ENCODE peak calls at places on chromosomes 6 and 20, in four cellular contexts. One of them, this sample, is unnamed.

GRCh38 chr6:168116975-168117899 is 38.2 kb upstream of the FRMD1 start:
- DNase-seq in WTC11: no peak
- DNase-seq in K562: peak
- DNase-seq in H1: no peak
- DNase-seq in this sample: peak

GRCh38 chr6:11437824-11438459 is 99.6 kb upstream of the TMEM170B start:
- DNase-seq in K562: no peak
- DNase-seq in H1: no peak
- DNase-seq in WTC11: no peak
- DNase-seq in this sample: no peak

GRCh38 chr6:72720464-72720863 is 98.6 kb downstream of the KCNQ5 start:
- DNase-seq in WTC11: no peak
- DNase-seq in K562: no peak
- DNase-seq in H1: no peak
- DNase-seq in this sample: no peak

GRCh38 chr6:99588618-99589289 is 17.9 kb upstream of the PRDM13 start:
- DNase-seq in WTC11: peak
- DNase-seq in H1: peak
- DNase-seq in K562: no peak
- DNase-seq in this sample: peak

GRCh38 chr20:44297721-44298120 is 13.3 kb downstream of the FITM2 start:
- DNase-seq in K562: no peak
- DNase-seq in WTC11: no peak
- DNase-seq in H1: no peak
- DNase-seq in this sample: no peak

GRCh38 chr6:166798652-166799051 is 157.7 kb downstream of the RNASET2 start:
- DNase-seq in WTC11: no peak
- DNase-seq in H1: no peak
- DNase-seq in K562: no peak
- DNase-seq in this sample: no peak

GRCh38 chr6:158031445-158032353 is 50.0 kb downstream of the SYNJ2 start:
- DNase-seq in WTC11: no peak
- DNase-seq in H1: no peak
- DNase-seq in K562: peak
- DNase-seq in this sample: peak

GRCh38 chr6:5151955-5152401 is 66.8 kb downstream of the PPP1R3G start:
- DNase-seq in WTC11: no peak
- DNase-seq in H1: no peak
- DNase-seq in K562: no peak
- DNase-seq in this sample: no peak

GRCh38 chr20:39897781-39898466 is 791.1 kb downstream of the MAFB start:
- DNase-seq in K562: no peak
- DNase-seq in H1: no peak
- DNase-seq in WTC11: no peak
- DNase-seq in this sample: no peak

GRCh38 chr6:41426438-41426851 is 91.0 kb downstream of the NCR2 start:
- DNase-seq in H1: no peak
- DNase-seq in WTC11: peak
- DNase-seq in K562: no peak
- DNase-seq in this sample: no peak

GRCh38 chr6:112035446-112035845 is 18.5 kb upstream of the CCN6 start:
- DNase-seq in K562: no peak
- DNase-seq in WTC11: no peak
- DNase-seq in H1: no peak
- DNase-seq in this sample: no peak

GRCh38 chr6:92541457-92542060 is 877.8 kb downstream of the EPHA7 start:
- DNase-seq in WTC11: no peak
- DNase-seq in H1: no peak
- DNase-seq in K562: no peak
- DNase-seq in this sample: no peak

GRCh38 chr6:118939683-118940082 is 4.7 kb upstream of the MCM9 start:
- DNase-seq in K562: no peak
- DNase-seq in WTC11: no peak
- DNase-seq in H1: no peak
- DNase-seq in this sample: no peak

GRCh38 chr6:35360349-35361138 is 18.2 kb downstream of the PPARD start:
- DNase-seq in H1: peak
- DNase-seq in WTC11: peak
- DNase-seq in K562: no peak
- DNase-seq in this sample: peak

GRCh38 chr6:62367601-62368000 is 81.6 kb upstream of the KHDRBS2 start:
- DNase-seq in K562: no peak
- DNase-seq in WTC11: no peak
- DNase-seq in H1: no peak
- DNase-seq in this sample: no peak

DNA sequence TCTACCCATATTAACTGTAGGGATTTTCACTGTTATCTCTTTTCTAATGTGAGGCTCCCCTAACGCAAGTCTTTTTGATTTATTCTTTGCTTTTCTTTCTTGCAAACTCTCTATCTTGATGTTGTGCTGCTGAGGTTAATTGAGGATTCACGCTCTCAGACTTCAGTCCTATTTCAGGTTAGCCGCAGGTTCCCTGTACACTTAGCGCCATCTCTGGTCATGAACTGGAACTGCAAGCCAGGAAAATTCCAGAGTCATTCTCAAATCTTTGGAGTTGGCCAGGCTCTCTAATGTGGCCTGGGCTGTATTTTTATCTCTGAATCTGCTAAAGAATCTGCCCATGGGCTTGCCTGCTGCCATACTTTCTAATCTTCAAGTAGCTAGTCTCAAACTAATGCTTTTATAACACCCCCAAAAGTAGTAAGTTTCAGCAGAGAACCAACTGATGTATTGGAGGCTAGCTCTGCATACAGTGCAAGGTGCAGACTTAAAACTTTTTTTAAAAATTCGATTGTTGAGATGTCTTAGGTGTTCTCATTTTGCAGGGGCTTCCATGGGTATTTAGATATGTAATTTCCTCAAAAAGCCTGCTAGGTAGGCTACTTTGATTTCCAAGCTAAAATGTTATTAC is 91.1 kb upstream of the OPRM1 start:
- DNase-seq in K562: peak
- DNase-seq in WTC11: peak
- DNase-seq in H1: peak
- DNase-seq in this sample: peak
- TF ChIP-seq TEAD4 in K562: no peak
- TF ChIP-seq TEAD4 in WTC11: no peak
- TF ChIP-seq TEAD4 in H1: peak
- TF ChIP-seq TEAD4 in this sample: no peak

DNA sequence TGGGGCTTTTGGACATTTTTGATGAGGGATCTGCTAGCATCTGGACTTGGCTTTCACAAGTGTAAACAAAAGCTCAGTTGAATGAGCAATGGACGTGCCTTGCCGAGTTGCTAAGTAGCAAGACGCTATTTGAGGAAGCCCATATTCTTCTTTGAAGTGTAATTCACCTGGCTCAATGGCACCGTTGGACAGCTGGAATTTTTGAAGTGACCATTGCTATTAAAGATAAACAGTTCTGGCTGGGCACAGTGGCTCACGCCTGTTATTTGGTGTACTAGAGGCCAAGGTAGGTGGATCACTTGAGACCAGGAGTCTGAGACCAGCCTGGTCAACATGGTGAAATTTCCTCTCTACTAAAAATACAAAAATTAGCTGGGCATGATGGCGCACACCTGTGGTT is 88.8 kb upstream of the SOX4 start:
- DNase-seq in WTC11: no peak
- DNase-seq in K562: no peak
- DNase-seq in H1: no peak
- DNase-seq in this sample: no peak
- TF ChIP-seq TEAD4 in WTC11: no peak
- TF ChIP-seq TEAD4 in K562: no peak
- TF ChIP-seq TEAD4 in H1: no peak
- TF ChIP-seq TEAD4 in this sample: no peak

GRCh38 chr20:56922497-56922896 is 293.4 kb downstream of the TFAP2C start:
- DNase-seq in K562: no peak
- DNase-seq in H1: no peak
- DNase-seq in WTC11: no peak
- DNase-seq in this sample: no peak

GRCh38 chr20:56925696-56926101 is 296.6 kb downstream of the TFAP2C start:
- DNase-seq in K562: no peak
- DNase-seq in WTC11: peak
- DNase-seq in H1: no peak
- DNase-seq in this sample: no peak

GRCh38 chr20:56926501-56926900 is 297.4 kb downstream of the TFAP2C start:
- DNase-seq in H1: no peak
- DNase-seq in K562: no peak
- DNase-seq in WTC11: no peak
- DNase-seq in this sample: no peak

GRCh38 chr20:56924316-56924975 is 295.3 kb downstream of the TFAP2C start:
- DNase-seq in H1: no peak
- DNase-seq in WTC11: no peak
- DNase-seq in K562: no peak
- DNase-seq in this sample: no peak

DNA sequence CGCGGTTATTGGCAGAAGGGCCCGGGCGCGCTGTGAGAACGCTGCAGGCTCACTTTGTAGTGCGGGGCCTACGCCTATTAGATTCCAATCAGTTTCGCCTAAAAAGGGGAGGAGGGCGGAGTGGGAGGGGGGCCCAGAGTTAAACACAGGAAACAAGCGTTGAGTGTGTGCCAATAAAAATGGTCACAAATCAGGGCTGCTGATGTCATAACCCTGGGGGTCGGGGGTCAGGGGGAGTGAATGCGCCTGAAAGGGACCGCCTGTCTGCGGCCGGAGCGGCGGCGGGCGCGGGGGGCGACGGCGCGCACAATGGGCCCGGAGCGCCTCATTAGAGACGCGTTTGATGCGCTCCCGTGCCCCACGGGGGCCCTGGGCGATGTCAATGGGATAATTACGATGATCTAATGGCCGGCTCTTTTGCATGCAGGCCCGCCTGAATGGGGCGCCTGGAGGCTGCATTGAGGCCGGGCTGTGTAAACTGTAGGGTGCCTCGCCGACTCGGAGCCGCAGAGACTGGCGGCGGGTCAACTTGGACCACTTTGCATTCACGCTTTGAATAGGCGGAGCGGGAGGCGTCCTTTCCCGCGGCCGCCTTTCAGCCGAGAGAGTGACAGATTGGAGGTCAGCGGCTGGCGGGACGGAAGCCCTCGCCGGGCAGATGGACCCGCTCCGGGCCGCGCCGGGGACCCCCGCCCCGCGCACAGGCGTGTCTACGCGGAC is 296.0 kb downstream of the TFAP2C start:
- DNase-seq in H1: peak
- DNase-seq in K562: no peak
- DNase-seq in WTC11: peak
- DNase-seq in this sample: peak
- TF ChIP-seq TEAD4 in H1: no peak
- TF ChIP-seq TEAD4 in K562: no peak
- TF ChIP-seq TEAD4 in WTC11: no peak
- TF ChIP-seq TEAD4 in this sample: no peak

GRCh38 chr6:14397518-14397901 is 279.9 kb downstream of the CD83 start:
- DNase-seq in K562: no peak
- DNase-seq in WTC11: no peak
- DNase-seq in H1: no peak
- DNase-seq in this sample: no peak
- TF ChIP-seq TEAD4 in K562: no peak
- TF ChIP-seq TEAD4 in WTC11: no peak
- TF ChIP-seq TEAD4 in H1: no peak
- TF ChIP-seq TEAD4 in this sample: no peak

GRCh38 chr20:33515569-33516216 is 25.8 kb downstream of the CBFA2T2 start:
- DNase-seq in K562: no peak
- DNase-seq in WTC11: no peak
- DNase-seq in H1: no peak
- DNase-seq in this sample: no peak
- TF ChIP-seq TEAD4 in K562: no peak
- TF ChIP-seq TEAD4 in WTC11: no peak
- TF ChIP-seq TEAD4 in H1: no peak
- TF ChIP-seq TEAD4 in this sample: no peak

DNA sequence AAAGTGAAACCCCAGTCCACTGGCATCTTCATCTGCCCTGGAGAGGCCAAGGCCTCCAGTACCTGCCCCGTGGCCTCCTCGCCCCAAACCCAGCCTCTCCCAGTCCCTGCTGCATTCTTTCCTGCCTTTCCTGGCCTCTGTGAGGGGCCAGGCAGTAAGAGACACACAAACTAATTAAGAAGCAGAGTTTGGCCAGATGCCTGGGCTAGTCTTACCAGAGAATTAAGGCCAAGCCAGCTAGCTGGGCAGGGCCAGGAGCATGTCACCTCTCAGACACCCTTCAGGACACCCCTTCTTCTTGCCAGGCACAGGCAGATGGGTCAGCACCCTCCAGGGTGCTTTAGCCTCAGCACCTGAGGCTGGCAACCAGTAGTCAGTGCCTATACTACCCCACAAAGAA is 2.4 kb downstream of the MDGA1 start:
- DNase-seq in WTC11: no peak
- DNase-seq in H1: no peak
- DNase-seq in K562: no peak
- DNase-seq in this sample: no peak
- TF ChIP-seq TEAD4 in WTC11: no peak
- TF ChIP-seq TEAD4 in H1: no peak
- TF ChIP-seq TEAD4 in K562: no peak
- TF ChIP-seq TEAD4 in this sample: no peak

DNA sequence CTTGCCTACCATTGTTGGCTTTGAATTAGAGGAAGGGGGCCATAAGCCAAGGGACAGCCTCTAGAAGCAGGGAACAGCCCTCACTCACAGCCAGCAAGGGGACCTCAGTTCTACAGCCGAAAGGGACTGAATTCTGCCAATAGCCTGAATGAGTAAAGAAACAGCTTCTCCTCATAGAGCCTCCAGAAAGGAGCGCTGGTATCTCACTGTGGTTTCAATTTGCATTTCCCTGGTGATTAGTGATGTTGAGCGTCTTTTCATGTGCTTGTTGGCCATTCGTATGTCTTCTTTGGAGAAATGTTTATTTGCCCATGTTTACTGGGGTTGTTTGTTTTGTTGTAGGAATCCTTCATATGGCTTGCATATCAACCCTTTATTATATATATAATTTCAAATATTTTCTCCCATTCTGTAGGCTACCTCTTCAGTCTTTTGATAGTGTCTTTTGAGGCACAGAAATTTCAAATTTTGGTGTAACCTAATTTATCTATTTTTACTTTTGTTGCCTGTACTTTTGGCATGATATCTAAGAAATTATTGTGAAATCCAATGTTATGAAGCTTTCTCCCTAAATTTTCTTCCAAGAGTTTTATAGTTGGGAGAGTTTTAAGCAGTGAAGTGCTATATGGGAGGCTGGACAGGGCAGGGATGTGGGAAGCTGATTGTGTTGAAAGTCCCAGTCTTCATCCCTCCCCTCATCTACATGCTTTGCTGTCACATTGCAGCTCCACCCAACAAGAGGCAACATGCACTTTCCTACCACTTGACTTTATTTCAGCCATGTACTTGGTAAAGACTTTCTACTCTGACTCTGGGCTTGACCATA is 82.3 kb upstream of the SHLD1 start:
- DNase-seq in H1: no peak
- DNase-seq in WTC11: no peak
- DNase-seq in K562: no peak
- DNase-seq in this sample: no peak
- TF ChIP-seq TEAD4 in H1: no peak
- TF ChIP-seq TEAD4 in WTC11: no peak
- TF ChIP-seq TEAD4 in K562: no peak
- TF ChIP-seq TEAD4 in this sample: no peak

This sample was measured in SK-N-SH.